ENCODE peak calls at places on chromosomes 1 and 21, in eight cellular contexts. O is stomach, B is natural killer cell, V is psoas muscle, Z is pancreas, W is suprapubic skin, L is activated B cell treated with CpG ODN at 0.5 μM for 24 hours, S is RWPE1. T is an unnamed sample.

GRCh38 chr1:53398091-53398490 is 61.1 kb upstream of the DMRTB1 start:
- DNase-seq in O (no peak), B (no peak), V (no peak), Z (no peak), W (peak; percentile 32), L (no peak), S (no peak), T (no peak)

GRCh38 chr21:41681939-41682718 is 84.7 kb downstream of the RIPK4 start:
- DNase-seq in O (no peak), B (no peak), V (no peak), Z (no peak), W (no peak), L (no peak), S (no peak), T (no peak)

GRCh38 chr1:212977781-212978645 is 27.7 kb downstream of the VASH2 start:
- DNase-seq in O (peak; percentile 5), B (no peak), V (no peak), Z (no peak), W (no peak), L (no peak), S (no peak), T (no peak)

GRCh38 chr1:1624443-1625403 is 7.2 kb upstream of the MMP23B start:
- DNase-seq in O (no peak), B (no peak), V (peak; percentile 54), Z (no peak), W (peak; percentile 78), L (no peak), S (no peak), T (peak; percentile 43)

GRCh38 chr1:234262007-234262753 is 111.1 kb upstream of the COA6 start:
- DNase-seq in O (no peak), B (no peak), V (no peak), Z (peak; percentile 63), W (no peak), L (no peak), S (no peak), T (no peak)

GRCh38 chr1:183417691-183418491 is at the start of gene NMNAT2:
- DNase-seq in O (no peak), B (no peak), V (peak; percentile 50), Z (peak; percentile 8), W (no peak), L (no peak), S (peak; percentile 16), T (no peak)

GRCh38 chr1:229437443-229437842 is 3.5 kb upstream of the ACTA1 start:
- DNase-seq in O (no peak), B (no peak), V (no peak), Z (no peak), W (no peak), L (no peak), S (no peak), T (no peak)

GRCh38 chr1:193677874-193678273 is 491.5 kb upstream of the B3GALT2 start:
- DNase-seq in O (no peak), B (no peak), V (no peak), Z (no peak), W (no peak), L (no peak), S (no peak), T (no peak)

GRCh38 chr1:52140633-52141512 is 1.0 kb upstream of the ZFYVE9 start:
- DNase-seq in O (no peak), B (no peak), V (no peak), Z (no peak), W (no peak), L (no peak), S (no peak), T (no peak)

GRCh38 chr1:36323636-36324321 is at the start of gene EVA1B:
- DNase-seq in O (peak; percentile 73), B (peak; percentile 48), V (peak; percentile 88), Z (peak; percentile 49), W (no peak), L (no peak), S (peak; percentile 50), T (no peak)

GRCh38 chr1:118264326-118264725 is 79.3 kb upstream of the SPAG17 start:
- DNase-seq in O (no peak), B (no peak), V (no peak), Z (no peak), W (no peak), L (no peak), S (no peak), T (no peak)

GRCh38 chr1:115908565-115909334 is 67.6 kb upstream of the SLC22A15 start:
- DNase-seq in O (no peak), B (no peak), V (no peak), Z (no peak), W (no peak), L (no peak), S (no peak), T (no peak)

GRCh38 chr21:37220433-37220980 is 46.6 kb downstream of the VPS26C start:
- DNase-seq in O (no peak), B (peak; percentile 34), V (no peak), Z (peak; percentile 39), W (no peak), L (no peak), S (peak; percentile 37), T (no peak)

GRCh38 chr1:29650476-29650875 is 414.2 kb downstream of the PTPRU start:
- DNase-seq in O (no peak), B (no peak), V (no peak), Z (no peak), W (peak; percentile 48), L (no peak), S (no peak), T (peak; percentile 34)

GRCh38 chr1:185263780-185264179 is 53.3 kb downstream of the IVNS1ABP start:
- DNase-seq in O (no peak), B (no peak), V (no peak), Z (no peak), W (no peak), L (no peak), S (no peak), T (no peak)
- TF ChIP-seq CTCF in O (no peak), B (no peak), V (no peak), Z (no peak), W (no peak), L (no peak), S (no peak), T (no peak)

GRCh38 chr1:95578462-95578861 is 344.5 kb downstream of the RWDD3 start:
- DNase-seq in O (no peak), B (no peak), V (no peak), Z (no peak), W (no peak), L (no peak), S (no peak), T (no peak)

GRCh38 chr1:95583811-95584210 is 349.8 kb downstream of the RWDD3 start:
- DNase-seq in O (no peak), B (no peak), V (no peak), Z (no peak), W (no peak), L (no peak), S (no peak), T (no peak)

GRCh38 chr1:95584315-95584714 is 350.3 kb downstream of the RWDD3 start:
- DNase-seq in O (no peak), B (no peak), V (no peak), Z (no peak), W (no peak), L (no peak), S (peak; percentile 68), T (no peak)

GRCh38 chr1:95582746-95583145 is 348.7 kb downstream of the RWDD3 start:
- DNase-seq in O (no peak), B (no peak), V (no peak), Z (no peak), W (no peak), L (no peak), S (no peak), T (no peak)

DNA sequence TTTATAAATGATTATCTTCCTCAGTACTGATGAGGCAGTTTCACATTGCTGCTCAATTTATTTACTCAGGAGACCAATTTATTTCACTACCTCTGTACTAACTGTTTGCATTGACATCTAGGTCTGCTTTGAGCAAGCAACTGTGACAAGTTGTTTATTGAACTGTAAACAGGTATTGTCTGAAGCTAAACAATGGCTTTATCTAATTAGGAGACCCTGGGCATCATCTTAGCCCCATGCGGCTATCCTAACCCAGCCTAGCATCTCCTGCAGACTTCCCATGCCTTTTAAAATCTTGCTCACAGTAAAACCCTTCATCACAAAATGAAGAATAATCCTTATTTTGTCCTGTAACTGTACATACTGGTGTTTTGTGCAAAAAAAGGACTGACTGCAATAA is 348.2 kb downstream of the RWDD3 start:
- DNase-seq in O (no peak), B (no peak), V (no peak), Z (no peak), W (no peak), L (no peak), S (no peak), T (no peak)
- TF ChIP-seq CTCF in O (no peak), B (no peak), V (no peak), Z (no peak), W (no peak), L (no peak), S (no peak), T (no peak)

DNA sequence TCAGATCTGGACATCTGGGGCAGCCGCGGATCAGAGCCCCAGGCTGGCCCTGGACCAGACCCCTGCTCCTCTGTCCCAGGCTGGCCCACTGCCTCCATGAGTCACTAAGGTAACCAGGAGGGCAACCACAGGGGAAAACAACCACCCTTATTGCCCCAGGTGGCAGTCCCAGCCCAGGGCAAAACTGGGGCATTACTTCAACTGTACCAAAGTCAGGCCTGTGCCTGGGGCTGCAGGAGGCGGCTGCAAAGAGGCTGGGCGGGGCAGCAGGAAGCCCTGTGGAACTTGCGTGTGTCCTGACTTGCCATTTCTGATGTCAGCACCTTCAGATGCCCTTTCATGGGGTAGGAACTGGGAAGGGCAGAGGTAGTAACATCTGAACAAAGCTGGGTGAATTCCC is 26.4 kb upstream of the ZNF648 start:
- DNase-seq in O (no peak), B (no peak), V (no peak), Z (no peak), W (no peak), L (no peak), S (peak; percentile 65), T (no peak)
- TF ChIP-seq CTCF in O (no peak), B (no peak), V (no peak), Z (no peak), W (no peak), L (no peak), S (no peak), T (no peak)

GRCh38 chr1:14760780-14761179 is 162.3 kb downstream of the KAZN start:
- DNase-seq in O (no peak), B (no peak), V (no peak), Z (no peak), W (no peak), L (no peak), S (no peak), T (no peak)
- TF ChIP-seq CTCF in O (no peak), B (no peak), V (no peak), Z (no peak), W (no peak), L (no peak), S (no peak), T (no peak)

GRCh38 chr1:149942207-149942606 is 5.5 kb upstream of the MTMR11 start:
- DNase-seq in O (no peak), B (no peak), V (no peak), Z (no peak), W (no peak), L (no peak), S (peak; percentile 28), T (no peak)
- TF ChIP-seq CTCF in O (no peak), B (no peak), V (peak; percentile 12), Z (no peak), W (no peak), L (no peak), S (peak; percentile 21), T (no peak)

DNA sequence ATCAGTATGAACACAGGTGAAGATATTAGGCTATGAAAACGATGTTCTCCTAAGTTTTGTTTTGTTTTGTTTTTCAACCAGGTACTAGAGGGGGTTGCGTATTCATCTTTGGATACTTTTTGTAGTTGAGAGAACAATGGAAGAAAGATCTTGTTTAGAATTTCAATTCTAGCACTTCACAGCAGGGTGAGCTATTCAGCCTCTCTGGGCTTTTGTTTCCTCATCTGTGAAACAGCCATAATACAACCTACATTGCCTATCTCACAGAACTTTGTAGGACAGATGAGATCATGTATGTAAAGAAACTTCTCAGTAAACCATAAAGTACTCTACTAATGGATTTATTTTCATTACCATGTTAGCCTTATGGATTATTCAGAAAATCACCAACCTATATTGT is 199.5 kb downstream of the GPATCH2 start:
- DNase-seq in O (no peak), B (no peak), V (no peak), Z (no peak), W (no peak), L (no peak), S (no peak), T (no peak)
- TF ChIP-seq CTCF in O (no peak), B (no peak), V (no peak), Z (no peak), W (no peak), L (no peak), S (no peak), T (no peak)

T was measured in CD14-positive monocyte.